ENCODE peak calls at places on chromosome 4, in seven cellular contexts. K, P, B, G, J, A and X are unnamed samples. For H3K4me1, the result is how much of the 10 kb centered on the place peaks cover.

GRCh38 chr4:77175201-77175610 is 18.2 kb downstream of the CCNG2 start:
- DNase-seq in P (no peak), J (no peak), A (no peak), K (no peak), B (no peak), G (no peak), X (no peak)

GRCh38 chr4:152357206-152357605 is 178.7 kb downstream of the FBXW7 start:
- DNase-seq in B (no peak), G (no peak), K (no peak), P (no peak), J (no peak), A (no peak), X (no peak)

GRCh38 chr4:140688711-140689598 is 67.2 kb downstream of the TBC1D9 start:
- DNase-seq in K (no peak), B (no peak), P (no peak), G (no peak), A (peak), J (no peak), X (no peak)

GRCh38 chr4:165009493-165010227 is 22.1 kb upstream of the TRIM60 start:
- DNase-seq in G (no peak), A (no peak), K (no peak), B (no peak), P (no peak), J (no peak), X (no peak)

GRCh38 chr4:168612435-168613139 is 115.7 kb downstream of the PALLD start:
- DNase-seq in P (no peak), K (no peak), A (no peak), B (no peak), J (no peak), G (no peak), X (no peak)

GRCh38 chr4:116357758-116358157 is 727.6 kb downstream of the TRAM1L1 start:
- DNase-seq in A (no peak), B (no peak), P (peak), K (peak), G (no peak), J (no peak), X (no peak)

GRCh38 chr4:40520533-40520932 is 109.1 kb downstream of the RBM47 start:
- DNase-seq in P (no peak), K (no peak), G (no peak), J (no peak), B (no peak), A (no peak), X (no peak)

GRCh38 chr4:182294436-182294835 is 51.2 kb downstream of the TENM3 start:
- DNase-seq in P (no peak), G (no peak), B (no peak), K (no peak), A (no peak), J (no peak), X (no peak)

GRCh38 chr4:188012546-188012945 is 17.0 kb downstream of the ZFP42 start:
- DNase-seq in G (no peak), J (no peak), P (no peak), B (no peak), A (no peak), K (no peak), X (no peak)

GRCh38 chr4:7185487-7186030 is 6.8 kb upstream of the SORCS2 start:
- DNase-seq in G (no peak), K (no peak), J (peak), P (no peak), B (no peak), A (no peak), X (no peak)

GRCh38 chr4:151983854-151984253 is 223.0 kb upstream of the GATB start:
- DNase-seq in B (no peak), P (no peak), K (no peak), G (no peak), A (no peak), J (no peak), X (no peak)

GRCh38 chr4:183099537-183100297 is 660 bp downstream of the WWC2 start:
- DNase-seq in P (no peak), G (no peak), B (peak), K (peak), J (no peak), A (no peak), X (peak)

GRCh38 chr4:1199556-1200331 is 27.4 kb upstream of the SPON2 start:
- DNase-seq in G (no peak), P (peak), B (no peak), A (peak), K (peak), J (no peak), X (no peak)

GRCh38 chr4:150242820-150243458 is 164.7 kb downstream of the DCLK2 start:
- DNase-seq in B (peak), K (no peak), J (no peak), A (peak), G (peak), P (no peak), X (peak)

GRCh38 chr4:76420901-76421581 is at the start of gene CCDC158:
- DNase-seq in G (no peak), K (peak), J (no peak), A (peak), P (no peak), B (peak), X (no peak)

GRCh38 chr4:80446664-80447063 is 111.1 kb downstream of the CFAP299 start:
- DNase-seq in K (no peak), A (no peak), P (no peak), B (no peak), J (no peak), G (no peak), X (no peak)

GRCh38 chr4:85968945-85969830 is 390.7 kb downstream of the MAPK10 start:
- DNase-seq in J (no peak), P (no peak), G (no peak), A (peak), B (peak), K (no peak), X (no peak)

GRCh38 chr4:181301735-181302380 is 941.3 kb upstream of the TENM3 start:
- DNase-seq in G (no peak), P (peak), J (no peak), K (peak), A (no peak), B (peak), X (no peak)

GRCh38 chr4:113998531-113998930 is 19.1 kb upstream of the ARSJ start:
- DNase-seq in G (no peak), P (no peak), K (no peak), B (no peak), J (no peak), A (no peak), X (no peak)

GRCh38 chr4:88725143-88725542 is 27.5 kb upstream of the NAP1L5 start:
- DNase-seq in B (no peak), A (no peak), G (no peak), P (no peak), J (no peak), K (no peak), X (no peak)

GRCh38 chr4:680931-681645 is 6.7 kb downstream of the MYL5 start:
- DNase-seq in P (peak), K (peak), G (no peak), J (peak), A (peak), B (no peak), X (no peak)

GRCh38 chr4:95165926-95166524 is 382.7 kb downstream of the UNC5C start:
- DNase-seq in B (peak), J (no peak), A (peak), K (no peak), P (no peak), G (peak), X (no peak)

GRCh38 chr4:114563536-114564315 is 34.9 kb upstream of the UGT8 start:
- DNase-seq in B (no peak), J (no peak), K (no peak), P (no peak), A (no peak), G (no peak), X (no peak)

GRCh38 chr4:189988892-189989431 is 38.1 kb downstream of the FRG2 start:
- DNase-seq in G (no peak), K (no peak), A (no peak), P (no peak), J (no peak), B (no peak), X (no peak)

GRCh38 chr4:15398732-15399131 is 29.1 kb upstream of the C1QTNF7 start:
- DNase-seq in B (no peak), G (no peak), A (no peak), J (no peak), K (no peak), P (no peak), X (no peak)

GRCh38 chr4:181911420-181911819 is 331.8 kb upstream of the TENM3 start:
- DNase-seq in G (no peak), P (no peak), K (no peak), B (no peak), A (no peak), J (no peak), X (no peak)

GRCh38 chr4:114180481-114180880 is 201.0 kb upstream of the ARSJ start:
- DNase-seq in B (peak), A (no peak), J (no peak), G (peak), P (no peak), K (no peak), X (peak)

GRCh38 chr4:15002659-15003440 is 569 bp downstream of the CPEB2 start:
- DNase-seq in G (peak), K (peak), B (peak), A (peak), J (peak), P (peak), X (peak)

GRCh38 chr4:58166496-58166895 is 1056.3 kb upstream of the IGFBP7 start:
- DNase-seq in G (no peak), K (no peak), J (no peak), B (no peak), P (no peak), A (no peak), X (no peak)

GRCh38 chr4:6416518-6417286 is 55.7 kb downstream of the PPP2R2C start:
- DNase-seq in G (no peak), J (no peak), K (no peak), A (peak), P (no peak), B (no peak), X (no peak)

GRCh38 chr4:159867673-159868072 is 764.8 kb downstream of the RAPGEF2 start:
- DNase-seq in A (no peak), P (no peak), K (no peak), J (no peak), B (no peak), G (no peak), X (no peak)

GRCh38 chr4:76283900-76284299 is 22.6 kb upstream of the STBD1 start:
- DNase-seq in K (no peak), B (no peak), P (no peak), G (no peak), J (no peak), A (no peak), X (no peak)

GRCh38 chr4:63122955-63123354 is 1286.3 kb downstream of the TECRL start:
- DNase-seq in A (no peak), J (no peak), P (no peak), B (no peak), G (no peak), K (no peak), X (no peak)

GRCh38 chr4:120723986-120724385 is 198.5 kb downstream of the PRDM5 start:
- DNase-seq in P (no peak), J (no peak), B (no peak), A (no peak), G (no peak), K (no peak), X (no peak)

GRCh38 chr4:120723105-120723504 is 199.4 kb downstream of the PRDM5 start:
- DNase-seq in G (no peak), J (no peak), A (no peak), P (no peak), B (no peak), K (no peak), X (no peak)

GRCh38 chr4:120724656-120725055 is 197.9 kb downstream of the PRDM5 start:
- DNase-seq in B (no peak), J (no peak), P (no peak), A (no peak), K (no peak), G (no peak), X (no peak)

GRCh38 chr4:120722655-120723054 is 199.9 kb downstream of the PRDM5 start:
- DNase-seq in J (no peak), P (no peak), A (no peak), G (no peak), B (no peak), K (no peak), X (no peak)

DNA sequence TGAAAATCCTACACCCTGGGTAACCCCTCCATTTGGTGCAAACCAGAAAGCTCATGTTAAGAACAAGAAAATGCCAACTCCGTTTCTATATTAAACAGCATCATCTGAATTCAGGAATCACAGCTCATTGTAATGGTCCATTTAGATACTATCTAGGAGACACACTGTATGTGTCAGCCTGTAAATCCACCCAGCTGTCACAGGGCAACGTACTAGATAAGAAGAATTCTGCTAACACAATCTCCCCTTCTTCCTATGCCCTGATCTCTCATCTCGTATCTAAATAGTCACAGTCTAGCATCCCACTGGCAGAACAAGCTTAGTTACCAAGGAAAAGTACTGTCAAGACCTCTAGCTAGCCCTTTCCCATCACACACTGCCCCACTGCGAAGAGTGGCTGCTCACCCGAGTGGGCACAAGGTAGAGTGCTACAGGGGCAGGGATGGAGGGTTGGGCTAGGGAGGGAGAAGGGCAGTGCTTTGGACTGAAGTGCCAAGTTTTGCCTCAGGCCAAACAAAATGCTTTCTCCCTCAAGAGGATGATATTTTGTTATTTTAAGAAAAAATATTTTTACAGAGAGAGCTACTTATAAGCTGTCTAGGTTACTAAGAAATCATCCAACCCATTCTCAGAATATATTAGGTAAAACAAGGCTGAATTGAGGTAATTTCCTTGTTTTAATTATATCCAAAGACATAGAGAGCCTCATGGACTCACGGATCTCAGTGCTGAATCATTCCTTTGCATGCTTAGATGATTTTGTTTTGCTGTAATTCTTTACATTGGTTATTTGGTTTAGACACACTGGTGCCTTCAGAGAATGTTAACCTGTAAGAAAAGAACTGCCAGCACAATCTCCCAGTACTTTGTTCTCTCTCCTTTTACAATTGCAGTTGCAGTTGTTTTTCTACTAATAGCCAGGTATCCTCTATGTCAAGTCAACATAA is 196.6 kb downstream of the PRDM5 start:
- DNase-seq in G (no peak), B (no peak), P (no peak), J (no peak), A (peak), K (no peak), X (no peak)
- H3K27ac ChIP-seq in G (no peak), B (no peak), P (no peak), J (no peak), A (no peak), K (no peak), X (no peak)

GRCh38 chr4:107212565-107212964 is 176.5 kb upstream of the DKK2 start:
- DNase-seq in A (peak), P (no peak), B (no peak), G (no peak), K (no peak), J (no peak), X (no peak)

GRCh38 chr4:107213410-107213809 is 177.3 kb upstream of the DKK2 start:
- DNase-seq in A (peak), J (no peak), G (no peak), P (no peak), K (no peak), B (no peak), X (no peak)

GRCh38 chr4:107213880-107214279 is 177.8 kb upstream of the DKK2 start:
- DNase-seq in K (no peak), P (no peak), A (no peak), J (no peak), B (no peak), G (no peak), X (no peak)

GRCh38 chr4:107216379-107216778 is 180.3 kb upstream of the DKK2 start:
- DNase-seq in P (no peak), J (no peak), K (no peak), B (no peak), A (no peak), G (no peak), X (no peak)

DNA sequence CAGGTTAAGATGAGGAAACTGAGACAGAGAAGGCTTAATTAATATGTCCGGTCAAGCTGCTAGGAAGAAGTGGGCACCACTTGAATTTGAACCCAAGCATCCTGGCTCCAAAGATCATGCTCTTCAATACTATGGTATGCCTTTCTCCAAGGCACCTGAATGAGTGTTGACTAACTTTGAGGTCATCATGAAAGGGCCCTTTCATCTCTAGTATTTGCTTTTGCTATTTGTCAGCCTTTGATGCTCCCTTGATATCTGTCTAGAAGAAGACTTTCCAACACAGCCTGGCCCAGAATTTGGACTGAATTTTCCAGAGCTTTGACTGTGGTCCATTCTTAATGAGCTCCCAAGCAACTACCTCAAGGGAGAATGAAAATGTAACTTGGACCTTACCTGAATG is 179.1 kb upstream of the DKK2 start:
- DNase-seq in K (no peak), A (no peak), J (no peak), G (no peak), B (no peak), P (no peak), X (no peak)
- TF ChIP-seq EP300 in K (no peak), A (no peak), J (no peak), G (no peak), B (no peak), P (no peak), X (no peak)

GRCh38 chr4:102339018-102339417 is 6.3 kb downstream of the SLC39A8 start:
- DNase-seq in A (no peak), B (no peak), P (no peak), J (no peak), G (no peak), K (no peak), X (no peak)

GRCh38 chr4:102342404-102343074 is 2.7 kb downstream of the SLC39A8 start:
- DNase-seq in J (no peak), G (no peak), P (no peak), B (no peak), K (no peak), A (no peak), X (no peak)

GRCh38 chr4:102343964-102344519 is 1.2 kb downstream of the SLC39A8 start:
- DNase-seq in K (no peak), A (no peak), G (peak), J (no peak), P (no peak), B (no peak), X (no peak)

GRCh38 chr4:102338405-102338804 is 6.9 kb downstream of the SLC39A8 start:
- DNase-seq in K (no peak), B (no peak), J (no peak), G (no peak), A (no peak), P (no peak), X (no peak)

GRCh38 chr4:102341201-102341600 is 4.1 kb downstream of the SLC39A8 start:
- DNase-seq in J (no peak), P (no peak), K (no peak), B (no peak), A (no peak), G (no peak), X (no peak)
- H3K4me1 ChIP-seq in J (under half), P (under half), K (under half), B (under half), A (under half), G (under half), X (under half)

GRCh38 chr4:123673971-123674370 is 277.4 kb downstream of the SPRY1 start:
- DNase-seq in B (no peak), K (no peak), P (no peak), A (no peak), J (no peak), G (no peak), X (no peak)
- H3K27ac ChIP-seq in B (no peak), K (no peak), P (no peak), A (no peak), J (no peak), G (no peak), X (no peak)

DNA sequence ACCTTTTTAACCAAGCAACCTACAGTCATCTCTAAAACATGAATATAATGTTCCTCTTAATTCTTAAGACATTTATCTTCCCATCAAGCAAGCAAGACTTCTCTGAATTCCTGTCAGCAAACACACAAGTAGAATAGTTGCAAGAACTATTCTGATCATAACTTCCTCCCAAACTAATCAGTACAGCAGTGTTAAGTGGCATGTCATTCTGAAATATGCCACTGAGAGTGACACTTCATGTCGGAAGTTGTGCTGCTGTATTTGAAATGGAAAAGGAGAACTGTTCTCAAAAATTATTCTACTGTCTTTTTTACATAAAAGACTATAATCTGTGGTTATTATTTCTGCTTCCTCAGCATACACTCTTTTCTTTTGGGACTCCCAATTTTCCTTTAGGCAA is 546.6 kb downstream of the PCDH18 start:
- DNase-seq in J (no peak), P (no peak), A (no peak), K (no peak), G (no peak), B (no peak), X (no peak)
- TF ChIP-seq EP300 in J (no peak), P (no peak), A (no peak), K (no peak), G (no peak), B (no peak), X (no peak)

DNA sequence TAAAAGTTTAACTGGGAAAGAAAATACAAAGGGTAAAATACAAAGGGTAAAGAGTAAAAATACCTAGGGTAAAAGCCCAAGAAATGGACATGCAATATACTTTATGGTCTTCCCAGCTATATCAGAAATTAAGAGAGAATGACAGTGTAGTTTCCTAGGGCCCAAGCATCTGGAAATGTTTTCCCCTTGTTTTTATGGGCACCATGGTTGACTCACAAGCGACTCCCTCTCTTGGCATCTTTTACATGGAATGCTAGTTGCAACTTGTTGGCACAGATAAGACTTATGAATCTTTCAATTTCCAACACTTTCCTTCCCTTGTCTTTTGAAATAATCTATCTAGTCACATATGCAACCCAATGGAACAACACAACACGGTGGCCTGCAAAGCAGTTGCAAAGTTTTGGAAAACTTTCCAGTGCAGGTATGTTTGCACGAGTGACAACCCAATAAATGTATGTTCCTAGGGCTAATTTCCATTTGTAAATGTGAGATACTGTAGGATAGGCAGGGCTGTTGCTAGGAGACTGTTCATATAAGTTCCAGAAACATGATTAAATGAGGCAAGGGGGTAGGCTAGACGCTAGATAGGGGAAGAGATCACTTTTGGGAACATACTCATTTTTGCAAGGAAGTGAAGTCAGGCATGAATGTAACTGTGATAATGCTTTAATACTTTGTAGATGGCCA is 36.4 kb upstream of the CWH43 start:
- DNase-seq in K (no peak), B (no peak), G (no peak), P (no peak), J (no peak), A (no peak), X (no peak)
- H3K4me1 ChIP-seq in K (under half), B (under half), G (under half), P (under half), J (under half), A (under half), X (under half)

GRCh38 chr4:170089274-170089742 is 448 bp downstream of the AADAT start:
- DNase-seq in B (peak), A (peak), P (peak), K (no peak), J (no peak), G (no peak), X (no peak)
- H3K27ac ChIP-seq in B (peak), A (peak), P (peak), K (peak), J (peak), G (peak), X (no peak)

GRCh38 chr4:4818440-4819212 is 40.8 kb upstream of the MSX1 start:
- DNase-seq in P (no peak), K (no peak), G (no peak), B (no peak), J (no peak), A (peak), X (no peak)
- TF ChIP-seq EP300 in P (no peak), K (no peak), G (no peak), B (no peak), J (no peak), A (no peak), X (no peak)